ENCODE peak calls at places on chromosomes 7 and 10, in nine cellular contexts. One of them, this sample, is unnamed.

GRCh38 chr7:121160150-121161008 is 168.4 kb upstream of the WNT16 start:
- DNase-seq in heart left ventricle: no peak
- DNase-seq in CD8-positive, alpha-beta T cell: no peak
- DNase-seq in HFF-Myc: no peak
- DNase-seq in RWPE1: no peak
- DNase-seq in cardiac muscle cell: no peak
- DNase-seq in tibial artery: no peak
- DNase-seq in colonic mucosa: no peak
- DNase-seq in AG04450: no peak
- DNase-seq in this sample: no peak

GRCh38 chr10:24385776-24386175 is 176.8 kb downstream of the KIAA1217 start:
- DNase-seq in heart left ventricle: no peak
- DNase-seq in CD8-positive, alpha-beta T cell: no peak
- DNase-seq in HFF-Myc: no peak
- DNase-seq in RWPE1: no peak
- DNase-seq in cardiac muscle cell: peak
- DNase-seq in tibial artery: no peak
- DNase-seq in colonic mucosa: no peak
- DNase-seq in AG04450: no peak
- DNase-seq in this sample: no peak

GRCh38 chr7:47291461-47292051 is 290.4 kb downstream of the TNS3 start:
- DNase-seq in heart left ventricle: no peak
- DNase-seq in CD8-positive, alpha-beta T cell: no peak
- DNase-seq in HFF-Myc: peak
- DNase-seq in RWPE1: peak
- DNase-seq in cardiac muscle cell: peak
- DNase-seq in tibial artery: peak
- DNase-seq in colonic mucosa: peak
- DNase-seq in AG04450: peak
- DNase-seq in this sample: no peak

GRCh38 chr7:41702635-41703371 is at the start of gene INHBA:
- DNase-seq in heart left ventricle: no peak
- DNase-seq in CD8-positive, alpha-beta T cell: no peak
- DNase-seq in HFF-Myc: no peak
- DNase-seq in RWPE1: peak
- DNase-seq in cardiac muscle cell: peak
- DNase-seq in tibial artery: no peak
- DNase-seq in colonic mucosa: no peak
- DNase-seq in AG04450: peak
- DNase-seq in this sample: no peak

GRCh38 chr7:110591341-110591740 is 499.6 kb upstream of the LRRN3 start:
- DNase-seq in heart left ventricle: no peak
- DNase-seq in CD8-positive, alpha-beta T cell: no peak
- DNase-seq in HFF-Myc: no peak
- DNase-seq in RWPE1: no peak
- DNase-seq in cardiac muscle cell: no peak
- DNase-seq in tibial artery: no peak
- DNase-seq in colonic mucosa: no peak
- DNase-seq in AG04450: no peak
- DNase-seq in this sample: no peak

GRCh38 chr10:132198068-132198370 is 11.3 kb downstream of the DPYSL4 start:
- DNase-seq in heart left ventricle: no peak
- DNase-seq in CD8-positive, alpha-beta T cell: no peak
- DNase-seq in HFF-Myc: no peak
- DNase-seq in RWPE1: no peak
- DNase-seq in cardiac muscle cell: no peak
- DNase-seq in tibial artery: no peak
- DNase-seq in colonic mucosa: no peak
- DNase-seq in AG04450: no peak
- DNase-seq in this sample: no peak

GRCh38 chr10:44289125-44289524 is 95.8 kb downstream of the CXCL12 start:
- DNase-seq in heart left ventricle: no peak
- DNase-seq in CD8-positive, alpha-beta T cell: no peak
- DNase-seq in HFF-Myc: no peak
- DNase-seq in RWPE1: no peak
- DNase-seq in cardiac muscle cell: no peak
- DNase-seq in tibial artery: no peak
- DNase-seq in colonic mucosa: no peak
- DNase-seq in AG04450: no peak
- DNase-seq in this sample: no peak

GRCh38 chr10:114402871-114403544 is 1.3 kb downstream of the AFAP1L2 start:
- DNase-seq in heart left ventricle: no peak
- DNase-seq in CD8-positive, alpha-beta T cell: no peak
- DNase-seq in HFF-Myc: no peak
- DNase-seq in RWPE1: peak
- DNase-seq in cardiac muscle cell: no peak
- DNase-seq in tibial artery: no peak
- DNase-seq in colonic mucosa: no peak
- DNase-seq in AG04450: no peak
- DNase-seq in this sample: no peak

GRCh38 chr10:2777946-2778345 is 289.4 kb upstream of the PFKP start:
- DNase-seq in heart left ventricle: no peak
- DNase-seq in CD8-positive, alpha-beta T cell: no peak
- DNase-seq in HFF-Myc: no peak
- DNase-seq in RWPE1: no peak
- DNase-seq in cardiac muscle cell: no peak
- DNase-seq in tibial artery: no peak
- DNase-seq in colonic mucosa: no peak
- DNase-seq in AG04450: no peak
- DNase-seq in this sample: no peak

DNA sequence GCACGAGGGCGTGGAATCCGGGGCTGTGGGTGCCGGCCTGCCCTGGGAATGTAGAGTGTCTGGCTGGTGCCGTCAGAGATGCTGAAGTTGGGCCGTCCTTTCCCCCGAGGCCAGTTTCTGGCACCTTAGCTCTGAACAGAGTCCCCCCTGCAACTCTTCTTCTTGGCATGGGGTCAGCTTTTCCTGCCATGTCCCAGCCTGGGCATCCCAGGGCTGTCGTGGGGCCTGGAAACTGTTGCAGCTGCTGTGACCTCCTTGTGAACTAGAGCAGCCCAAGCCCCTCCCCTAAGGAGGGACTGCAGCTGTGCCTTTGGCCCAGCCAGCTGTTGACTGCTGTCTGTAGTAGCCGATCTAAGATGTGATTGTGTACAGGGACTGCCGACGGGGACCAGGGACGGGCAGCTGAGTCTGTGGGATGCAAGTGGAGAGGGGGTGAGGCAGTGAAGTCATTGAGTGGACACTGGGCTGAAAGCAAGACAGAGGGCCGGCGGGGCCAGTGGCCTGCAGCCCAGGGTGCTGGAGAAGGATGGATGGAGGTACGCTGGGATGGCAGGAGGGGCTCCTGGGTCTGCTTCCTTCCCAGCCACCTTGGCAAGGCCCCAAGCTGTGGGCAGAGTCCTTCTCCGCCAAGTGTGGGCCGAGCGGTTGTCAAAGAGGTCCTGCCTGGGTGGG is 35.7 kb downstream of the GBX1 start:
- DNase-seq in heart left ventricle: no peak
- DNase-seq in CD8-positive, alpha-beta T cell: no peak
- DNase-seq in HFF-Myc: no peak
- DNase-seq in RWPE1: no peak
- DNase-seq in cardiac muscle cell: no peak
- DNase-seq in tibial artery: no peak
- DNase-seq in colonic mucosa: no peak
- DNase-seq in AG04450: no peak
- DNase-seq in this sample: no peak
- TF ChIP-seq CTCF in heart left ventricle: no peak
- TF ChIP-seq CTCF in CD8-positive, alpha-beta T cell: no peak
- TF ChIP-seq CTCF in HFF-Myc: no peak
- TF ChIP-seq CTCF in RWPE1: no peak
- TF ChIP-seq CTCF in cardiac muscle cell: no peak
- TF ChIP-seq CTCF in tibial artery: no peak
- TF ChIP-seq CTCF in colonic mucosa: no peak
- TF ChIP-seq CTCF in AG04450: no peak
- TF ChIP-seq CTCF in this sample: no peak

GRCh38 chr10:52004342-52004949 is 305.1 kb upstream of the CSTF2T start:
- DNase-seq in heart left ventricle: no peak
- DNase-seq in CD8-positive, alpha-beta T cell: no peak
- DNase-seq in HFF-Myc: peak
- DNase-seq in RWPE1: peak
- DNase-seq in cardiac muscle cell: peak
- DNase-seq in tibial artery: no peak
- DNase-seq in colonic mucosa: no peak
- DNase-seq in AG04450: peak
- DNase-seq in this sample: no peak
- TF ChIP-seq CTCF in heart left ventricle: peak
- TF ChIP-seq CTCF in CD8-positive, alpha-beta T cell: no peak
- TF ChIP-seq CTCF in HFF-Myc: peak
- TF ChIP-seq CTCF in RWPE1: peak
- TF ChIP-seq CTCF in cardiac muscle cell: peak
- TF ChIP-seq CTCF in tibial artery: peak
- TF ChIP-seq CTCF in colonic mucosa: peak
- TF ChIP-seq CTCF in AG04450: peak
- TF ChIP-seq CTCF in this sample: peak

DNA sequence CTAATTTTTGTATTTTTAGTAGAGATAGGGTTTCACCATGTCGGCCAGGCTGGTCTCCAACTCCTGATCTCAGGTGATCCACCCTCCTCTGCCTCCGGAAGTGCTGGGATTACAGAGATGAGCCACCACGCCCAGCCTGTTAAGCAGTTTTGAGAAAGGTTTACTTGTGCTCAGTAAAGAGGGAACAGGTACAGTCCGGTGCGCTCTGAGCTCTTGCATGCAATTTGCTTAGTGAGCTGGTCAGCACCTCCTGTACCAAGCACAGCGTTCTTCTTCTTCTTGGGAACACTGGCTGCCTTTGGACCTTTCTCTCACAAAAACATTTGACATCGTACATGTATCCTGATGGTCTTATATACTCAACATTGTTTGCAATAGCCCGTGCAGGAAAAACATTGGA is 118.3 kb downstream of the AKR1D1 start:
- DNase-seq in heart left ventricle: no peak
- DNase-seq in CD8-positive, alpha-beta T cell: no peak
- DNase-seq in HFF-Myc: no peak
- DNase-seq in RWPE1: no peak
- DNase-seq in cardiac muscle cell: no peak
- DNase-seq in tibial artery: no peak
- DNase-seq in colonic mucosa: no peak
- DNase-seq in AG04450: no peak
- DNase-seq in this sample: no peak
- TF ChIP-seq CTCF in heart left ventricle: no peak
- TF ChIP-seq CTCF in CD8-positive, alpha-beta T cell: no peak
- TF ChIP-seq CTCF in HFF-Myc: no peak
- TF ChIP-seq CTCF in RWPE1: no peak
- TF ChIP-seq CTCF in cardiac muscle cell: no peak
- TF ChIP-seq CTCF in tibial artery: no peak
- TF ChIP-seq CTCF in colonic mucosa: no peak
- TF ChIP-seq CTCF in AG04450: no peak
- TF ChIP-seq CTCF in this sample: no peak

GRCh38 chr7:75869776-75870379 is 9.0 kb upstream of the RHBDD2 start:
- DNase-seq in heart left ventricle: no peak
- DNase-seq in CD8-positive, alpha-beta T cell: no peak
- DNase-seq in HFF-Myc: no peak
- DNase-seq in RWPE1: no peak
- DNase-seq in cardiac muscle cell: no peak
- DNase-seq in tibial artery: no peak
- DNase-seq in colonic mucosa: no peak
- DNase-seq in AG04450: no peak
- DNase-seq in this sample: no peak
- TF ChIP-seq CTCF in heart left ventricle: no peak
- TF ChIP-seq CTCF in CD8-positive, alpha-beta T cell: no peak
- TF ChIP-seq CTCF in HFF-Myc: no peak
- TF ChIP-seq CTCF in RWPE1: no peak
- TF ChIP-seq CTCF in cardiac muscle cell: no peak
- TF ChIP-seq CTCF in tibial artery: no peak
- TF ChIP-seq CTCF in colonic mucosa: no peak
- TF ChIP-seq CTCF in AG04450: no peak
- TF ChIP-seq CTCF in this sample: no peak

This sample was measured in progenitor cell of endocrine pancreas.